ENCODE peak calls at places on chromosomes 13 and 19, in six cellular contexts. J is activated CD4-positive, CD25-positive, alpha-beta regulatory T cell treated with anti-CD3 and anti-CD28 coated beads, Interleukin-2, amount 50 U/mL, for 16 hours; M is choroid plexus epithelial cell; V is OCI-LY7; R is foreskin fibroblast; W is kidney epithelial cell. N is an unnamed sample.

GRCh38 chr19:46786236-46787039 is 2.0 kb downstream of the SLC1A5 start:
- DNase-seq in J (peak), M (peak), V (peak), R (peak), W (no peak), N (peak)

GRCh38 chr19:13797870-13798269 is 2.6 kb downstream of the ZSWIM4 start:
- DNase-seq in J (no peak), M (peak), V (no peak), R (peak), W (no peak), N (no peak)

GRCh38 chr13:40120288-40120687 is 464.8 kb downstream of the COG6 start:
- DNase-seq in J (no peak), M (peak), V (no peak), R (peak), W (no peak), N (no peak)

GRCh38 chr19:6056282-6056741 is 54.0 kb downstream of the RFX2 start:
- DNase-seq in J (no peak), M (no peak), V (no peak), R (no peak), W (no peak), N (peak)

GRCh38 chr13:30371649-30372265 is 50.5 kb upstream of the UBE2L5 start:
- DNase-seq in J (peak), M (peak), V (peak), R (peak), W (no peak), N (peak)

GRCh38 chr13:77810430-77810829 is 108.2 kb downstream of the EDNRB start:
- DNase-seq in J (no peak), M (peak), V (peak), R (peak), W (no peak), N (no peak)

GRCh38 chr13:100523994-100524393 is 64.6 kb downstream of the GGACT start:
- DNase-seq in J (no peak), M (no peak), V (no peak), R (no peak), W (no peak), N (peak)

GRCh38 chr19:40246292-40247073 is 20.0 kb upstream of the CCNP start:
- DNase-seq in J (no peak), M (no peak), V (no peak), R (no peak), W (no peak), N (no peak)

GRCh38 chr19:10510301-10510802 is 6.9 kb downstream of the S1PR5 start:
- DNase-seq in J (peak), M (peak), V (peak), R (no peak), W (no peak), N (no peak)

GRCh38 chr13:101706651-101707050 is 254.2 kb downstream of the ITGBL1 start:
- DNase-seq in J (no peak), M (peak), V (no peak), R (peak), W (peak), N (peak)

GRCh38 chr13:35891973-35892441 is 239.2 kb downstream of the DCLK1 start:
- DNase-seq in J (no peak), M (peak), V (no peak), R (peak), W (peak), N (no peak)

GRCh38 chr19:51701468-51702100 is 8.5 kb downstream of the SPACA6 start:
- DNase-seq in J (no peak), M (no peak), V (no peak), R (no peak), W (no peak), N (no peak)

N was measured in left lobe of liver.